ENCODE peak calls at places on chromosomes 2 and 18, in seven cellular contexts. Z is HT1080; W is aorta; S is sciatic nerve; M is CD4-positive, CD25-positive, alpha-beta regulatory T cell; V is SHP77; J is activated CD4-positive, alpha-beta T cell treated with anti-CD3 and anti-CD28 coated beads, Interleukin-2, amount 10 ng/mL, durations not matched to agents 7 days and 5 days. Q is an unnamed sample.

GRCh38 chr2:171009386-171009785 is 80.3 kb downstream of the GORASP2 start:
- DNase-seq in S (no peak), V (no peak), Z (no peak), M (no peak), J (no peak), W (no peak), Q (no peak)

GRCh38 chr2:10447300-10448207 is 573 bp downstream of the ODC1 start:
- DNase-seq in M (no peak), J (peak), V (peak), W (peak), Z (peak), S (no peak), Q (no peak)

GRCh38 chr2:50661682-50662081 is 370.2 kb downstream of the NRXN1 start:
- DNase-seq in V (no peak), J (no peak), Z (no peak), M (no peak), S (no peak), W (no peak), Q (no peak)

GRCh38 chr2:75456111-75456510 is 104.6 kb downstream of the EVA1A start:
- DNase-seq in M (no peak), J (no peak), S (no peak), W (no peak), V (no peak), Z (peak), Q (no peak)

GRCh38 chr2:70553584-70554337 is at the start of gene TGFA:
- DNase-seq in Z (peak), W (peak), M (peak), J (peak), S (peak), V (peak), Q (peak)

GRCh38 chr2:35185861-35186412 is 1169.6 kb upstream of the CRIM1 start:
- DNase-seq in W (no peak), V (no peak), S (no peak), J (no peak), M (no peak), Z (no peak), Q (no peak)

GRCh38 chr2:12031871-12032270 is 285.4 kb downstream of the LPIN1 start:
- DNase-seq in M (no peak), J (no peak), V (no peak), W (no peak), S (no peak), Z (no peak), Q (no peak)

GRCh38 chr18:58896268-58896667 is 31.6 kb downstream of the ZNF532 start:
- DNase-seq in W (no peak), S (no peak), V (no peak), M (no peak), Z (no peak), J (no peak), Q (no peak)

GRCh38 chr2:111236027-111236426 is 115.3 kb downstream of the BCL2L11 start:
- DNase-seq in J (no peak), M (no peak), S (no peak), Z (no peak), W (no peak), V (no peak), Q (peak)

GRCh38 chr18:6731197-6731596 is 1.7 kb downstream of the ARHGAP28 start:
- DNase-seq in Z (no peak), M (no peak), V (no peak), J (no peak), S (no peak), W (no peak), Q (no peak)

Q was measured in heart left ventricle.